ENCODE peak calls at places on chromosomes 16 and 17, in six cellular contexts. One of them, this sample, is unnamed.

GRCh38 chr17:47663997-47664941 is 14.6 kb downstream of the KPNB1 start:
- DNase-seq in HCT116: peak; percentile 48
- DNase-seq in heart left ventricle: peak; percentile 48
- DNase-seq in uterus: peak; percentile 35
- DNase-seq in IMR-90: peak; percentile 54
- DNase-seq in heart right ventricle: peak; percentile 47
- DNase-seq in this sample: peak; percentile 46

GRCh38 chr17:32720671-32721070 is 156.3 kb downstream of the MYO1D start:
- DNase-seq in HCT116: no peak
- DNase-seq in heart left ventricle: no peak
- DNase-seq in uterus: no peak
- DNase-seq in IMR-90: no peak
- DNase-seq in heart right ventricle: no peak
- DNase-seq in this sample: no peak

GRCh38 chr16:55274391-55274790 is 49.6 kb upstream of the IRX6 start:
- DNase-seq in HCT116: no peak
- DNase-seq in heart left ventricle: no peak
- DNase-seq in uterus: no peak
- DNase-seq in IMR-90: no peak
- DNase-seq in heart right ventricle: no peak
- DNase-seq in this sample: no peak

GRCh38 chr16:47523342-47524006 is 62.3 kb downstream of the PHKB start:
- DNase-seq in HCT116: no peak
- DNase-seq in heart left ventricle: no peak
- DNase-seq in uterus: no peak
- DNase-seq in IMR-90: no peak
- DNase-seq in heart right ventricle: no peak
- DNase-seq in this sample: no peak

GRCh38 chr17:29588561-29589411 is 662 bp downstream of the GIT1 start:
- DNase-seq in HCT116: no peak
- DNase-seq in heart left ventricle: peak; percentile 57
- DNase-seq in uterus: peak; percentile 37
- DNase-seq in IMR-90: peak; percentile 29
- DNase-seq in heart right ventricle: peak; percentile 31
- DNase-seq in this sample: no peak

GRCh38 chr17:19538095-19539039 is 4.7 kb downstream of the SLC47A1 start:
- DNase-seq in HCT116: no peak
- DNase-seq in heart left ventricle: peak; percentile 38
- DNase-seq in uterus: no peak
- DNase-seq in IMR-90: no peak
- DNase-seq in heart right ventricle: peak; percentile 34
- DNase-seq in this sample: no peak

GRCh38 chr17:82145550-82146165 is 47.6 kb upstream of the FASN start:
- DNase-seq in HCT116: no peak
- DNase-seq in heart left ventricle: no peak
- DNase-seq in uterus: no peak
- DNase-seq in IMR-90: no peak
- DNase-seq in heart right ventricle: no peak
- DNase-seq in this sample: no peak

GRCh38 chr16:77236063-77236511 is 36.9 kb downstream of the SYCE1L start:
- DNase-seq in HCT116: no peak
- DNase-seq in heart left ventricle: peak; percentile 83
- DNase-seq in uterus: peak; percentile 88
- DNase-seq in IMR-90: peak; percentile 71
- DNase-seq in heart right ventricle: peak; percentile 84
- DNase-seq in this sample: peak; percentile 84

GRCh38 chr16:57959804-57960203 is 11.1 kb downstream of the CNGB1 start:
- DNase-seq in HCT116: no peak
- DNase-seq in heart left ventricle: no peak
- DNase-seq in uterus: no peak
- DNase-seq in IMR-90: no peak
- DNase-seq in heart right ventricle: no peak
- DNase-seq in this sample: no peak

GRCh38 chr16:30142672-30143346 is 19.8 kb upstream of the MAPK3 start:
- DNase-seq in HCT116: no peak
- DNase-seq in heart left ventricle: no peak
- DNase-seq in uterus: no peak
- DNase-seq in IMR-90: no peak
- DNase-seq in heart right ventricle: no peak
- DNase-seq in this sample: peak; percentile 11

GRCh38 chr17:16288860-16289571 is 64.3 kb downstream of the CENPV start:
- DNase-seq in HCT116: no peak
- DNase-seq in heart left ventricle: no peak
- DNase-seq in uterus: no peak
- DNase-seq in IMR-90: peak; percentile 53
- DNase-seq in heart right ventricle: no peak
- DNase-seq in this sample: no peak

GRCh38 chr17:75643033-75644017 is 10.1 kb downstream of the SMIM5 start:
- DNase-seq in HCT116: no peak
- DNase-seq in heart left ventricle: peak; percentile 49
- DNase-seq in uterus: no peak
- DNase-seq in IMR-90: no peak
- DNase-seq in heart right ventricle: no peak
- DNase-seq in this sample: no peak

GRCh38 chr17:40484285-40484972 is 17.0 kb downstream of the TNS4 start:
- DNase-seq in HCT116: no peak
- DNase-seq in heart left ventricle: no peak
- DNase-seq in uterus: no peak
- DNase-seq in IMR-90: no peak
- DNase-seq in heart right ventricle: no peak
- DNase-seq in this sample: no peak

GRCh38 chr17:12727076-12727750 is 61.5 kb downstream of the MYOCD start:
- DNase-seq in HCT116: no peak
- DNase-seq in heart left ventricle: no peak
- DNase-seq in uterus: no peak
- DNase-seq in IMR-90: peak; percentile 95
- DNase-seq in heart right ventricle: no peak
- DNase-seq in this sample: no peak

GRCh38 chr17:18258356-18259038 is at the start of gene FLII:
- DNase-seq in HCT116: no peak
- DNase-seq in heart left ventricle: no peak
- DNase-seq in uterus: peak; percentile 52
- DNase-seq in IMR-90: peak; percentile 17
- DNase-seq in heart right ventricle: peak; percentile 44
- DNase-seq in this sample: peak; percentile 36

GRCh38 chr16:2429771-2430663 is 770 bp downstream of the CCNF start:
- DNase-seq in HCT116: no peak
- DNase-seq in heart left ventricle: no peak
- DNase-seq in uterus: no peak
- DNase-seq in IMR-90: peak; percentile 19
- DNase-seq in heart right ventricle: no peak
- DNase-seq in this sample: no peak
- TF ChIP-seq CTCF in HCT116: no peak
- TF ChIP-seq CTCF in heart left ventricle: no peak
- TF ChIP-seq CTCF in uterus: no peak
- TF ChIP-seq CTCF in IMR-90: no peak
- TF ChIP-seq CTCF in heart right ventricle: no peak
- TF ChIP-seq CTCF in this sample: no peak

GRCh38 chr16:88804552-88805339 is 1.2 kb downstream of the CDT1 start:
- DNase-seq in HCT116: no peak
- DNase-seq in heart left ventricle: no peak
- DNase-seq in uterus: no peak
- DNase-seq in IMR-90: no peak
- DNase-seq in heart right ventricle: no peak
- DNase-seq in this sample: no peak
- H3K27ac ChIP-seq in HCT116: peak overlapping the region; percentile 100
- H3K27ac ChIP-seq in heart left ventricle: no peak overlapping the region
- H3K27ac ChIP-seq in uterus: no peak overlapping the region
- H3K27ac ChIP-seq in IMR-90: peak overlapping the region; percentile 37
- H3K27ac ChIP-seq in heart right ventricle: no peak overlapping the region
- H3K27ac ChIP-seq in this sample: no peak overlapping the region

DNA sequence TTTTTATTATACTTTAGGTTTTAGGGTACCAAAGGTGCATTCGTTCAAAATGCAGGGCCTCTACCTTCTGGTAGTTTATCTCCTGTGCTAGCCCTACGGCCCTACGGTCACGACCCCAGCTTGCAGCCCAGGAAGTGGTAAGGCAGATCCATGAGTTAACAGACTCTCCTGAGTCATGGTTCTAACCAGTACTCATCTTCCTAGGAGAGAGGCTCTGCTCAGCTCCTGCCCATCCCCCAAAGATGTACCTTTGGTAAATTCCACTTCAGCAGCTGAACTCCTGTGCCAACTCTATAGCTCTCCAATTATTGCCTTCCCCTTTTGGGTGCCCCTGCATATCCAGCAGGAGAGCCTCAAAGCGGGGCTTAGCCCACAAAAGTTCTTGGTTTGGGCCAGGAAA is 241.5 kb downstream of the PMP22 start:
- DNase-seq in HCT116: no peak
- DNase-seq in heart left ventricle: no peak
- DNase-seq in uterus: no peak
- DNase-seq in IMR-90: no peak
- DNase-seq in heart right ventricle: no peak
- DNase-seq in this sample: no peak
- TF ChIP-seq CTCF in HCT116: no peak
- TF ChIP-seq CTCF in heart left ventricle: no peak
- TF ChIP-seq CTCF in uterus: no peak
- TF ChIP-seq CTCF in IMR-90: no peak
- TF ChIP-seq CTCF in heart right ventricle: no peak
- TF ChIP-seq CTCF in this sample: no peak

GRCh38 chr16:80804061-80804450 is 342 bp downstream of the CDYL2 start:
- DNase-seq in HCT116: no peak
- DNase-seq in heart left ventricle: no peak
- DNase-seq in uterus: no peak
- DNase-seq in IMR-90: peak; percentile 46
- DNase-seq in heart right ventricle: peak; percentile 34
- DNase-seq in this sample: peak; percentile 56
- H3K27ac ChIP-seq in HCT116: no peak overlapping the region
- H3K27ac ChIP-seq in heart left ventricle: no peak overlapping the region
- H3K27ac ChIP-seq in uterus: no peak overlapping the region
- H3K27ac ChIP-seq in IMR-90: no peak overlapping the region
- H3K27ac ChIP-seq in heart right ventricle: no peak overlapping the region
- H3K27ac ChIP-seq in this sample: no peak overlapping the region

GRCh38 chr16:68629315-68629900 is 15.7 kb upstream of the CDH3 start:
- DNase-seq in HCT116: no peak
- DNase-seq in heart left ventricle: no peak
- DNase-seq in uterus: no peak
- DNase-seq in IMR-90: no peak
- DNase-seq in heart right ventricle: no peak
- DNase-seq in this sample: no peak
- TF ChIP-seq CTCF in HCT116: no peak
- TF ChIP-seq CTCF in heart left ventricle: no peak
- TF ChIP-seq CTCF in uterus: no peak
- TF ChIP-seq CTCF in IMR-90: no peak
- TF ChIP-seq CTCF in heart right ventricle: no peak
- TF ChIP-seq CTCF in this sample: no peak

DNA sequence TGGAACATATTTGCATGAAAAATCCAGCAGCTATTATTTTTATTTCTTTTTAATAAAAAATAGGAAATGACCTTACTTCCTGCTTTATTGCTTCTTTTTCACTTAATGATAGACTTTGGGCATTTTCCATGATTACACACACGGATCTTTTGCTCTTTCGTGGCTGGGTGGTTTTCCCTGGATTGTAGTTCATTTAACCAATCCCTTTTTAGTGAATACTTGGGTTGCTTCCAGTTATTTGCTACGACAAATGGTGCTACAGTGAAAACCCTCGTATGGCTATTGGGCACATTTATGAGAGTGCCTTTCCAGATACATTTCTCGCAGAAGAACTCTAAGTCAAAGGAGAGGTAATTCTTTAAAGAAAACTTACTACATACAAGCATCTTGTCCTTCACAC is 38.6 kb downstream of the FOXL1 start:
- DNase-seq in HCT116: no peak
- DNase-seq in heart left ventricle: no peak
- DNase-seq in uterus: no peak
- DNase-seq in IMR-90: no peak
- DNase-seq in heart right ventricle: no peak
- DNase-seq in this sample: no peak
- H3K27ac ChIP-seq in HCT116: no peak overlapping the region
- H3K27ac ChIP-seq in heart left ventricle: no peak overlapping the region
- H3K27ac ChIP-seq in uterus: no peak overlapping the region
- H3K27ac ChIP-seq in IMR-90: no peak overlapping the region
- H3K27ac ChIP-seq in heart right ventricle: no peak overlapping the region
- H3K27ac ChIP-seq in this sample: no peak overlapping the region

DNA sequence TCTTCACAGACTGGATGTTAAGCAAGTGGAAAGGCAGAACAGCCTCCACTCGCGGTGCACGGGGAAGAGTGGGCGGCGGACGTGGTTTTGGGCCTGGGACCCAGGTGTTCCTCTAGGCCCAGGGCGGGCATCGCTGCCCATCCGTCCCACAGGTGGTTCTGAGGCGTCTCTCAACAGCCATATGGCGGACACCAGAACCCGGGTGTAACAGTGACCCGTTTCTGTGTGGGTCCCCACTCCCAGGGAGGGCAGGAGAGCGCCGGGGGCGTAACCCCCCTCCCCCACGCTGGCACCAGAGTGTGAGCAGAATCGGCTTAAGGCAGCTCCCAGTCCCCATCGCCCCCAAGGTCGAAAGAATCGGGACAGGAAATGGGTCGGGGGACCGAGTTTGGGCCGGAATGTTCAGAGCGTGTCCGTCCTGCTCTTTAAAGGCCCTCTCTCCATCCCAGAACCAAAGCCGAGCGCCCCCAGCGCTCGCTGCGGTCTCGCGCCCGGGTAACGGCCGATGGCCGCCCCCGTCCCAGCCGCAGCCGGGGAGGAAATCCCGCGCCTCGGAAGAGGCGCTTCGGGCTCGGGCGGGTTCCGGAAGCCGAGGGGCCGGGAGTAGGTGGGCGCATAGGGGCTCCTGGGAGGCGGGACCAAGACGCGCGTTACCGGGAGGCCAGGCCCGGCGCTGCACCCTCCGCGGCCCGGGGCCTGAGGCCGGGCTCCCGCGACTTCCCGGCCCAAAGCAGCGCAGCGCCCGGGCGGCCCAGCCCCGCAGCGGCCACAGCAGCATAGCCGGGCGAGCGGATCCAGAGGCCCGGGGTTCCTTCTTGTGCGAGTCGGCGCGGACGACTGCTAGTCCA is at the start of gene TK2:
- DNase-seq in HCT116: no peak
- DNase-seq in heart left ventricle: peak; percentile 79
- DNase-seq in uterus: peak; percentile 73
- DNase-seq in IMR-90: peak; percentile 72
- DNase-seq in heart right ventricle: peak; percentile 63
- DNase-seq in this sample: peak; percentile 28
- TF ChIP-seq CTCF in HCT116: peak; percentile 24
- TF ChIP-seq CTCF in heart left ventricle: no peak
- TF ChIP-seq CTCF in uterus: peak; percentile 40
- TF ChIP-seq CTCF in IMR-90: peak; percentile 31
- TF ChIP-seq CTCF in heart right ventricle: no peak
- TF ChIP-seq CTCF in this sample: no peak

GRCh38 chr17:14619821-14620220 is 318.9 kb downstream of the HS3ST3B1 start:
- DNase-seq in HCT116: no peak
- DNase-seq in heart left ventricle: no peak
- DNase-seq in uterus: no peak
- DNase-seq in IMR-90: no peak
- DNase-seq in heart right ventricle: no peak
- DNase-seq in this sample: no peak

GRCh38 chr17:14621826-14622621 is 321.1 kb downstream of the HS3ST3B1 start:
- DNase-seq in HCT116: no peak
- DNase-seq in heart left ventricle: no peak
- DNase-seq in uterus: no peak
- DNase-seq in IMR-90: no peak
- DNase-seq in heart right ventricle: no peak
- DNase-seq in this sample: no peak

GRCh38 chr17:14616508-14616907 is 315.6 kb downstream of the HS3ST3B1 start:
- DNase-seq in HCT116: no peak
- DNase-seq in heart left ventricle: no peak
- DNase-seq in uterus: no peak
- DNase-seq in IMR-90: no peak
- DNase-seq in heart right ventricle: no peak
- DNase-seq in this sample: no peak
- H3K27ac ChIP-seq in HCT116: no peak overlapping the region
- H3K27ac ChIP-seq in heart left ventricle: no peak overlapping the region
- H3K27ac ChIP-seq in uterus: no peak overlapping the region
- H3K27ac ChIP-seq in IMR-90: no peak overlapping the region
- H3K27ac ChIP-seq in heart right ventricle: no peak overlapping the region
- H3K27ac ChIP-seq in this sample: no peak overlapping the region

This sample was measured in CD4-positive, alpha-beta T cell.